ENCODE peak calls at places on chromosomes 2 and 18, in five cellular contexts. G, J, V, E and F are unnamed samples.

GRCh38 chr2:164710252-164710633 is 89.0 kb upstream of the GRB14 start:
- DNase-seq in G (no peak), V (peak), J (no peak), E (no peak), F (no peak)

GRCh38 chr2:205675861-205676516 is 6.3 kb upstream of the NRP2 start:
- DNase-seq in E (peak), G (no peak), V (peak), J (peak), F (no peak)

GRCh38 chr2:100857915-100858314 is 38.0 kb downstream of the NPAS2 start:
- DNase-seq in G (no peak), E (no peak), J (no peak), V (no peak), F (no peak)

GRCh38 chr18:55588001-55588875 is at the start of gene TCF4:
- DNase-seq in E (peak), G (peak), V (peak), J (peak), F (peak)

GRCh38 chr2:188435115-188435514 is 143.4 kb downstream of the GULP1 start:
- DNase-seq in G (no peak), V (no peak), E (no peak), J (no peak), F (no peak)

GRCh38 chr2:20012282-20013060 is at the start of gene MATN3:
- DNase-seq in G (no peak), J (peak), E (no peak), V (no peak), F (no peak)

GRCh38 chr18:5456577-5457466 is 87.0 kb downstream of the EPB41L3 start:
- DNase-seq in G (no peak), J (peak), V (peak), E (no peak), F (peak)

GRCh38 chr2:20478961-20479360 is 32.1 kb downstream of the RHOB start:
- DNase-seq in J (no peak), G (no peak), E (no peak), V (no peak), F (no peak)

GRCh38 chr2:628651-629050 is 48.6 kb downstream of the TMEM18 start:
- DNase-seq in E (no peak), J (no peak), G (no peak), V (no peak), F (no peak)

GRCh38 chr2:64766841-64767669 is 113.3 kb upstream of the SERTAD2 start:
- DNase-seq in G (no peak), V (peak), J (no peak), E (no peak), F (peak)

GRCh38 chr2:193963472-193964119 is 1693.4 kb upstream of the SLC39A10 start:
- DNase-seq in E (no peak), J (no peak), G (no peak), V (no peak), F (no peak)

GRCh38 chr2:26542194-26542455 is 64.2 kb upstream of the OTOF start:
- DNase-seq in E (no peak), G (no peak), V (no peak), J (no peak), F (no peak)

GRCh38 chr2:179376881-179377280 is 112.2 kb upstream of the SESTD1 start:
- DNase-seq in V (no peak), G (no peak), J (no peak), E (no peak), F (no peak)

GRCh38 chr2:69278366-69278765 is 108.7 kb downstream of the GFPT1 start:
- DNase-seq in G (no peak), J (no peak), V (no peak), E (no peak), F (no peak)

GRCh38 chr2:85234879-85235278 is 92.9 kb downstream of the TGOLN2 start:
- DNase-seq in J (peak), G (no peak), E (peak), V (no peak), F (no peak)

GRCh38 chr2:226137201-226137811 is 662.3 kb downstream of the IRS1 start:
- DNase-seq in J (no peak), E (no peak), G (no peak), V (peak), F (no peak)

GRCh38 chr2:161990741-161991140 is 83.3 kb downstream of the DPP4 start:
- DNase-seq in E (no peak), G (no peak), J (no peak), V (peak), F (no peak)

GRCh38 chr2:70125498-70125898 is 38.2 kb downstream of the PCBP1 start:
- DNase-seq in E (no peak), G (no peak), V (no peak), J (no peak), F (no peak)

GRCh38 chr2:41913311-41913710 is 134.5 kb upstream of the PKDCC start:
- DNase-seq in E (no peak), G (no peak), J (no peak), V (no peak), F (no peak)

GRCh38 chr18:34710430-34711386 is 610 bp downstream of the DTNA start:
- DNase-seq in V (no peak), J (peak), E (no peak), G (no peak), F (no peak)

GRCh38 chr2:111139637-111140317 is 19.1 kb downstream of the BCL2L11 start:
- DNase-seq in J (no peak), E (no peak), G (no peak), V (no peak), F (no peak)

GRCh38 chr2:24359701-24360049 is 661 bp downstream of the ITSN2 start:
- DNase-seq in E (peak), J (no peak), V (no peak), G (peak), F (peak)

GRCh38 chr2:72325592-72326422 is 178.1 kb upstream of the CYP26B1 start:
- DNase-seq in V (no peak), E (no peak), J (no peak), G (peak), F (no peak)

GRCh38 chr2:18178736-18179349 is 300.4 kb downstream of the KCNS3 start:
- DNase-seq in V (peak), J (no peak), G (peak), E (peak), F (no peak)

GRCh38 chr18:6414118-6414722 is 491 bp downstream of the L3MBTL4 start:
- DNase-seq in E (no peak), G (peak), J (peak), V (peak), F (peak)